ENCODE peak calls at places on chromosomes 11 and 22, in nine cellular contexts. M is GM04503, Y is germinal center, N is NCI-H1417, A is HuH-7.5, T is AG04449, P is NCI-H226, O is tibial nerve, C is ELR. Z is an unnamed sample.

GRCh38 chr11:78910322-78910721 is 335.7 kb upstream of the NARS2 start:
- DNase-seq in C (no peak), M (no peak), N (no peak), T (no peak), A (no peak), Y (no peak), P (no peak), O (no peak), Z (no peak)

GRCh38 chr11:94747136-94748110 is 20.7 kb upstream of the AMOTL1 start:
- DNase-seq in O (no peak), N (no peak), Y (no peak), T (no peak), M (no peak), A (no peak), C (peak), P (peak), Z (peak)

GRCh38 chr11:22491826-22492225 is 133.8 kb downstream of the FANCF start:
- DNase-seq in N (peak), C (no peak), T (no peak), O (no peak), M (peak), A (no peak), Y (no peak), P (no peak), Z (no peak)

GRCh38 chr11:101960231-101960630 is 43.9 kb upstream of the ANGPTL5 start:
- DNase-seq in T (no peak), O (no peak), Y (no peak), P (no peak), M (no peak), C (no peak), N (no peak), A (no peak), Z (no peak)

GRCh38 chr11:117972044-117972443 is 14.2 kb upstream of the IL10RA start:
- DNase-seq in T (no peak), N (no peak), A (no peak), O (no peak), Y (no peak), C (no peak), M (no peak), P (no peak), Z (no peak)

GRCh38 chr11:68302256-68303054 is 9.9 kb upstream of the LRP5 start:
- DNase-seq in O (no peak), A (peak), M (no peak), P (peak), N (no peak), C (peak), T (no peak), Y (no peak), Z (peak)

GRCh38 chr22:17228725-17229126 is 9.5 kb upstream of the ADA2 start:
- DNase-seq in N (no peak), P (no peak), Y (no peak), O (no peak), T (no peak), A (peak), M (no peak), C (no peak), Z (no peak)

GRCh38 chr11:11450744-11451362 is 97.8 kb upstream of the CSNK2A3 start:
- DNase-seq in O (no peak), C (peak), M (no peak), Y (no peak), P (peak), T (peak), N (no peak), A (no peak), Z (no peak)

GRCh38 chr22:30881361-30882180 is 87.0 kb downstream of the MORC2 start:
- DNase-seq in O (no peak), N (no peak), T (no peak), A (peak), C (no peak), Y (no peak), P (no peak), M (no peak), Z (no peak)

GRCh38 chr11:125280646-125281045 is 116.1 kb downstream of the PKNOX2 start:
- DNase-seq in M (no peak), T (no peak), P (no peak), O (no peak), Y (no peak), A (no peak), N (no peak), C (no peak), Z (no peak)

GRCh38 chr11:2375964-2376551 is 1.1 kb upstream of the CD81 start:
- DNase-seq in T (no peak), P (no peak), O (no peak), N (no peak), Y (no peak), C (no peak), A (no peak), M (no peak), Z (peak)

GRCh38 chr11:15670520-15671070 is 555.9 kb downstream of the INSC start:
- DNase-seq in Y (no peak), C (no peak), M (no peak), O (no peak), N (no peak), P (no peak), T (no peak), A (no peak), Z (no peak)

GRCh38 chr22:50531546-50532352 is 1.9 kb upstream of the TYMP start:
- DNase-seq in T (no peak), P (peak), A (peak), O (peak), Y (peak), C (peak), M (no peak), N (no peak), Z (peak)

GRCh38 chr11:2290351-2290841 is 11.3 kb downstream of the C11orf21 start:
- DNase-seq in N (no peak), T (no peak), Y (no peak), P (no peak), O (no peak), A (no peak), M (no peak), C (no peak), Z (peak)

GRCh38 chr11:72578991-72579815 is 95.0 kb downstream of the PDE2A start:
- DNase-seq in N (no peak), C (no peak), Y (no peak), O (no peak), A (no peak), M (no peak), T (no peak), P (no peak), Z (no peak)

GRCh38 chr11:4546876-4547275 is 1.9 kb downstream of the OR52M1 start:
- DNase-seq in A (no peak), N (no peak), M (no peak), P (no peak), O (no peak), C (no peak), Y (no peak), T (no peak), Z (peak)

GRCh38 chr11:115930276-115930675 is 426.1 kb upstream of the CADM1 start:
- DNase-seq in T (no peak), C (no peak), A (no peak), P (no peak), O (no peak), N (no peak), M (no peak), Y (no peak), Z (peak)

GRCh38 chr11:69292221-69292648 is 1.7 kb upstream of the MYEOV start:
- DNase-seq in M (no peak), T (no peak), A (peak), C (no peak), N (no peak), P (no peak), O (no peak), Y (peak), Z (no peak)

GRCh38 chr22:19559324-19559811 is 35.2 kb upstream of the CLDN5 start:
- DNase-seq in T (no peak), A (no peak), O (no peak), C (no peak), P (no peak), Y (no peak), N (no peak), M (no peak), Z (no peak)

GRCh38 chr11:75239551-75240290 is 853 bp upstream of the TPBGL start:
- DNase-seq in C (no peak), M (no peak), A (no peak), P (no peak), O (no peak), T (no peak), Y (no peak), N (no peak), Z (no peak)

GRCh38 chr22:39997939-39998726 is 3.4 kb downstream of the FAM83F start:
- DNase-seq in A (peak), C (peak), P (peak), O (no peak), N (peak), M (no peak), Y (no peak), T (no peak), Z (peak)

GRCh38 chr11:37451903-37452302 is 853.9 kb upstream of the RAG2 start:
- DNase-seq in N (no peak), O (no peak), Y (no peak), C (no peak), A (no peak), T (no peak), M (no peak), P (no peak), Z (no peak)

GRCh38 chr11:102476069-102476468 is 23.5 kb upstream of the TMEM123 start:
- DNase-seq in C (peak), A (no peak), P (no peak), T (no peak), M (no peak), O (no peak), N (no peak), Y (no peak), Z (no peak)

GRCh38 chr11:12441081-12441801 is 63.9 kb downstream of the PARVA start:
- DNase-seq in Y (no peak), A (no peak), N (no peak), T (no peak), O (no peak), P (no peak), M (no peak), C (peak), Z (no peak)

GRCh38 chr22:17569971-17570511 is 6.7 kb downstream of the SLC25A18 start:
- DNase-seq in N (no peak), A (no peak), M (no peak), T (no peak), P (no peak), O (no peak), Y (no peak), C (peak), Z (no peak)

GRCh38 chr22:47848384-47848920 is 1086.0 kb downstream of the TBC1D22A start:
- DNase-seq in C (no peak), Y (no peak), T (no peak), O (no peak), P (no peak), A (no peak), N (no peak), M (no peak), Z (no peak)

GRCh38 chr11:34464591-34465036 is 25.9 kb downstream of the CAT start:
- DNase-seq in O (no peak), P (no peak), Y (no peak), M (no peak), A (no peak), C (no peak), T (no peak), N (no peak), Z (no peak)

GRCh38 chr11:130592056-130592455 is 143.6 kb downstream of the ADAMTS15 start:
- DNase-seq in O (no peak), T (no peak), N (no peak), Y (no peak), M (no peak), A (no peak), C (peak), P (peak), Z (no peak)

GRCh38 chr11:65419773-65420481 is 2.7 kb upstream of the NEAT1 start:
- DNase-seq in Y (no peak), C (peak), O (peak), N (no peak), T (no peak), M (peak), A (peak), P (peak), Z (peak)

GRCh38 chr11:72781313-72782080 is 12.3 kb downstream of the STARD10 start:
- DNase-seq in T (no peak), N (peak), P (no peak), O (no peak), A (peak), C (peak), Y (peak), M (no peak), Z (peak)

GRCh38 chr11:126485021-126485781 is 129.7 kb downstream of the ST3GAL4 start:
- DNase-seq in Y (peak), C (peak), P (no peak), T (peak), A (no peak), O (no peak), M (peak), N (no peak), Z (no peak)

GRCh38 chr11:6638437-6638836 is 17.2 kb downstream of the DCHS1 start:
- DNase-seq in Y (no peak), C (peak), M (no peak), O (no peak), T (no peak), P (no peak), A (no peak), N (no peak), Z (no peak)

GRCh38 chr11:80443177-80443576 is 1002.3 kb upstream of the TENM4 start:
- DNase-seq in A (no peak), P (peak), O (no peak), M (no peak), Y (no peak), N (no peak), T (no peak), C (no peak), Z (peak)

GRCh38 chr11:71251159-71251721 is 1.1 kb downstream of the SHANK2 start:
- DNase-seq in N (no peak), A (peak), T (no peak), Y (peak), C (no peak), M (no peak), O (no peak), P (no peak), Z (peak)

GRCh38 chr11:11022126-11022730 is 164.4 kb upstream of the ZBED5 start:
- DNase-seq in N (peak), M (no peak), T (no peak), O (no peak), Y (peak), A (no peak), C (peak), P (no peak), Z (peak)

Z was measured in DMS53.